ENCODE peak calls at places on chromosomes 12 and 14, in five cellular contexts. D is colonic mucosa; E is GM23338; O is AG04450; N is CD4-positive, alpha-beta T cell. L is an unnamed sample.

GRCh38 chr12:112196476-112196875 is 71.1 kb downstream of the TRAFD1 start:
- DNase-seq in E (no peak), N (no peak), D (no peak), O (no peak), L (no peak)

GRCh38 chr14:56874375-56874774 is 64.1 kb upstream of the OTX2 start:
- DNase-seq in D (peak), N (no peak), O (no peak), E (peak), L (peak)

GRCh38 chr14:77086951-77087350 is 11.1 kb upstream of the CIPC start:
- DNase-seq in D (no peak), O (no peak), N (no peak), E (no peak), L (no peak)

GRCh38 chr14:74599201-74599809 is 12.7 kb downstream of the LTBP2 start:
- DNase-seq in O (no peak), N (no peak), D (no peak), E (no peak), L (no peak)

GRCh38 chr14:91123201-91123600 is 9.3 kb downstream of the DGLUCY start:
- DNase-seq in N (no peak), D (no peak), E (no peak), O (no peak), L (no peak)

GRCh38 chr12:121364657-121365265 is 12.6 kb upstream of the ANAPC5 start:
- DNase-seq in N (no peak), E (no peak), O (no peak), D (no peak), L (no peak)

GRCh38 chr14:98174031-98174430 is 1098.0 kb downstream of the BCL11B start:
- DNase-seq in O (no peak), N (no peak), E (no peak), D (no peak), L (no peak)

GRCh38 chr14:56059054-56059453 is 59.2 kb upstream of the PELI2 start:
- DNase-seq in O (no peak), D (no peak), E (no peak), N (no peak), L (no peak)

GRCh38 chr12:92585106-92585775 is 117.5 kb upstream of the PLEKHG7 start:
- DNase-seq in N (no peak), D (no peak), O (no peak), E (no peak), L (no peak)

GRCh38 chr14:105107781-105108515 is 42.7 kb upstream of the GPR132 start:
- DNase-seq in O (no peak), E (no peak), D (no peak), N (no peak), L (no peak)

GRCh38 chr14:90087433-90087832 is 25.6 kb downstream of the KCNK13 start:
- DNase-seq in E (no peak), D (no peak), O (peak), N (no peak), L (no peak)

GRCh38 chr14:50229646-50230045 is 1.7 kb downstream of the SOS2 start:
- DNase-seq in N (no peak), D (no peak), E (no peak), O (no peak), L (no peak)

GRCh38 chr14:24921903-24922302 is 128.0 kb downstream of the STXBP6 start:
- DNase-seq in E (no peak), D (no peak), O (no peak), N (no peak), L (no peak)

GRCh38 chr14:89669209-89669608 is 252.2 kb upstream of the FOXN3 start:
- DNase-seq in N (no peak), D (no peak), O (no peak), E (no peak), L (no peak)

GRCh38 chr12:70268972-70269371 is 25.7 kb downstream of the CNOT2 start:
- DNase-seq in N (no peak), D (no peak), O (no peak), E (no peak), L (no peak)

GRCh38 chr14:87457727-87458126 is 535.3 kb downstream of the GALC start:
- DNase-seq in N (no peak), E (no peak), D (no peak), O (no peak), L (no peak)

GRCh38 chr12:112121780-112122565 is 3.4 kb upstream of the TRAFD1 start:
- DNase-seq in O (peak), N (no peak), E (peak), D (peak), L (no peak)

GRCh38 chr12:113991224-113992044 is 25.3 kb upstream of the RBM19 start:
- DNase-seq in N (no peak), O (no peak), D (no peak), E (no peak), L (no peak)
- TF ChIP-seq CTCF in N (no peak), O (no peak), D (no peak), E (no peak), L (no peak)

GRCh38 chr12:108731866-108732461 is 646 bp upstream of the CORO1C start:
- DNase-seq in O (peak), E (peak), D (peak), N (peak), L (peak)
- TF ChIP-seq CTCF in O (no peak), E (no peak), D (no peak), N (peak), L (no peak)

DNA sequence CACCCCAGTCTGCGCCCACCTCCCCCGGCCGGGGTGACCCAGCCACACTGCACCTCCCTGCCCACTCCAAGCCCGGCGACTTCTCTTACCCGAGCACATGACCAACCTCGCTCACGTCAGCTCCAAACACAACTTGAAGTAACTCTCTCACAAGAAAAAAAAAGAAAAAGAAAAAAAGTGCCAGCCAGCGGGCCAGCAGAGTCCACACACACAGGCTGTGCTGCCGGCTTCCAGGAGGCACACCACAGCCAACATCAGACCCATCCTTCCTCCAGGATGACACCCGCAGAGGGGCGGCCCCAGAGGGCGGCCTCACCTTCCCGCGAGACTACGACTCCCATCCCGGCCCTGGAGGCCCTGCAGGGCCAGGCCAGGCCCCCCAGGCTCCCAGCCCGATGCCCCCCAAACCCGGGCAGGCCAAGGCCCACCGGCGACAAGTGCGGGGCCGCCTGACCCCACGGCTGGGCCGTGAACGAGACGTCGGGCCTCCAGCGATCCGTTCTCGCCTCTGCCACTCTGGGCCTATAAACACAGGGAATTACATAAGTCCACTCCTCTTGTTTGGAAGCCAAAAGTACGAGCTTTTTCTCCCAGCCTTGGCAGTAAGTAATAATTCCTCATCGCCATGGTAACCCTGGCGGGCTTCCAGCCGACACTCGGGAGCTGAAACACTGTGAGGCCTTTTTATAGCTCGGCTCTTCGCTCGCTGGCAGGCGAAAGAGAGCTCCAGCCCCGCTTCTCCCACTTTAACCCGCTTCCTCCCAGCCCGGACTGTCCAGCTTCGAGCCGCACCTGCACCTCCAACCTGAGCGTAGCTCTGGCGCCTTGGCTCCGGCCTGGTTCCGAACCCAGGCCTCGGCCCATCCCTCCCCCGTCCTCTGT is 49.1 kb downstream of the NCOR2 start:
- DNase-seq in D (peak), O (peak), E (no peak), N (no peak), L (peak)
- TF ChIP-seq CTCF in D (no peak), O (no peak), E (no peak), N (no peak), L (no peak)

DNA sequence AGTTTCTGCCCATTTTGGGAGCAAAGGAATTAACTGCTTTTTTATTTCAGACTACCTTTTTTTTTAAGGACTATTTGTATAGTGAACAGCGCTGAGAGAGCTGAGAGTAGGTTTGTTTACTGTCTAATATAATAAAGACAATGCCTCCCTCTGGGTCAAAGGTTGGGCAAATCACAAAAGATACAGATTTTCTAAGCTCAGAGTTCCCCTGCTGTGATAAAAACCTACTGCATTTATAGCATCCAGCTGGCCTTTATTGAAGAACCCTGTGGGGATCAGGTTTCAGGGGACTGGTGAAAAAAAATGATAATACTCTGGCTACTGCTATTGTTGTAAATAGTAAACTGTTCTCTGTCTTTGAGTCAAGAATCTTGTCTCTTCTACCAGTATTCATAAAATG is 28.7 kb downstream of the CCDC59 start:
- DNase-seq in O (no peak), N (no peak), D (no peak), E (peak), L (no peak)
- TF ChIP-seq CTCF in O (no peak), N (no peak), D (no peak), E (no peak), L (no peak)

GRCh38 chr12:77720258-77720657 is 110.4 kb upstream of the NAV3 start:
- DNase-seq in O (no peak), D (no peak), N (no peak), E (peak), L (peak)
- TF ChIP-seq CTCF in O (peak), D (no peak), N (no peak), E (no peak), L (peak)

DNA sequence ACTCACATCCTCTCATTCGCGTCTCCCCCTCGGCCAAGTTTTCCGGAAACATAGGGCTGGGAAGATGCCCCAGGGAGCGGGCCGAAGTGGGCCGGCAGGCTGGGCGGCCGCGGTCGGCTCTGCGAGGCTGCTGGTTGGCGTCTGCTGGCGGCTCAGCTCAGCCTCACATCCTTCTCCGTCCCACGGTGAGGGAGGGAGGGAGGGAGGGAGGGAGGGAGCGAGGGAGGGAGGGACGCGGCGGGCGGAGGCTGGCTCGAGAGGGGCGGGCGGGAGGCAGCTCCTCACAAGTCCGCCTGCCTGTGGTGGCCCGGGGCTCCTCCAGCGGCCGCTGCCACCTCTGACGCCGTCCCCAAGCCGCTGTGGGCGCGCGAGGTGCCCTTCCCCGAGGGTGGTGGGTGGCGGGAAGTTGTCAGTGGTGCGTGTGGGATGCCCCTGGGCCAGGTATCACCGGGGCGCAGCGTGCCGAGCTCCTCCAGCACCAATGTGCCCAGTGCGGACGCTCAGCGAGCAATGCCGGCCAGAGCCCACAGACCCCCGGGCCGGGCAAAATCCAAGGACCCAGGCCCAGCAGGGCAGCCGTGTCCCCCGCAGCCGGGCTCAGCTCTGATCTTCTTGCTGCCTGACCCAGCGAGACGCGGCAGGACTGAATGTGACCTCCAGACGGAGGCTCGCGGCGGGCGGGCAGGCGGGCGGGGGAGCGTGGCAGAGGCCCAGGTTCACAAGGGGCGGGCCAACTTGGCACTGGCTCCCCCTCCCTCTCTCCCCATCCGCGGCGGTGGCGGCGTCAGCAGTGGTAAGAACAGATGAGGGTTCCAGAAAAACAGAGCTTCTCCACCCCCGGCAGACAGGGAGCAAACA is 94.0 kb downstream of the RFLNA start:
- DNase-seq in E (peak), N (peak), D (peak), O (peak), L (peak)
- TF ChIP-seq CTCF in E (no peak), N (no peak), D (no peak), O (no peak), L (no peak)

GRCh38 chr12:18983854-18984253 is 145.7 kb upstream of the PLEKHA5 start:
- DNase-seq in N (no peak), D (no peak), E (no peak), O (no peak), L (no peak)
- TF ChIP-seq CTCF in N (no peak), D (no peak), E (no peak), O (no peak), L (no peak)

DNA sequence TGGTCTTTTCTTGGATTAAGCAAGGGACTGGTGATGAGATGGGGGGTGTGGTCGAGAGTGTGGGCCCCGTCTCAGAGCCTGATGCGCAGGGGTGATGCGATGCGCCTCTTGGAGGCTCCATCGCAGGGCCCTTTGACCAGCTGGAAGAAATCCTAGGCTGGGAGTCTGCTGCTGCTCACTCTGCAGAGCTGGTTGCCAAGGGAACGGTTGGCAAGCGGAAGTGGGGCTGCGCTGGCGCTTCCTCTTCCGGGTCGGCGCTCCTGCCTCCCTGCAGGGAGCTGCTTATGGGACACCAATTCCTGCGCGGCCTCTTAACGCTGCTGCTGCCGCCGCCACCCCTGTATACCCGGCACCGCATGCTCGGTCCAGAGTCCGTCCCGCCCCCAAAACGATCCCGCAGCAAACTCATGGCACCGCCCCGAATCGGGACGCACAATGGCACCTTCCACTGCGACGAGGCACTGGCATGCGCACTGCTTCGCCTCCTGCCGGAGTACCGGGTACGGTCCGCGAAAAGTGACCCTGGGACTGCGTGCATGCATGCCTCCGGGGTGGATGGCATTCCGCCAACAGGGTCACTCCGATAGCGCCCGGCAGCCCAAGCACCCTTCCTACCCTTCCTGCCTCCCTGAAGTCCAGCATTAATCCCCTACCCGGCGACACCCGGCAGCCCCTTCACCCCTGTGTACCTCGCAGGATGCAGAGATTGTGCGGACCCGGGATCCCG is at the start of gene MYG1:
- DNase-seq in D (peak), O (no peak), E (peak), N (peak), L (peak)
- TF ChIP-seq CTCF in D (no peak), O (peak), E (no peak), N (no peak), L (no peak)

DNA sequence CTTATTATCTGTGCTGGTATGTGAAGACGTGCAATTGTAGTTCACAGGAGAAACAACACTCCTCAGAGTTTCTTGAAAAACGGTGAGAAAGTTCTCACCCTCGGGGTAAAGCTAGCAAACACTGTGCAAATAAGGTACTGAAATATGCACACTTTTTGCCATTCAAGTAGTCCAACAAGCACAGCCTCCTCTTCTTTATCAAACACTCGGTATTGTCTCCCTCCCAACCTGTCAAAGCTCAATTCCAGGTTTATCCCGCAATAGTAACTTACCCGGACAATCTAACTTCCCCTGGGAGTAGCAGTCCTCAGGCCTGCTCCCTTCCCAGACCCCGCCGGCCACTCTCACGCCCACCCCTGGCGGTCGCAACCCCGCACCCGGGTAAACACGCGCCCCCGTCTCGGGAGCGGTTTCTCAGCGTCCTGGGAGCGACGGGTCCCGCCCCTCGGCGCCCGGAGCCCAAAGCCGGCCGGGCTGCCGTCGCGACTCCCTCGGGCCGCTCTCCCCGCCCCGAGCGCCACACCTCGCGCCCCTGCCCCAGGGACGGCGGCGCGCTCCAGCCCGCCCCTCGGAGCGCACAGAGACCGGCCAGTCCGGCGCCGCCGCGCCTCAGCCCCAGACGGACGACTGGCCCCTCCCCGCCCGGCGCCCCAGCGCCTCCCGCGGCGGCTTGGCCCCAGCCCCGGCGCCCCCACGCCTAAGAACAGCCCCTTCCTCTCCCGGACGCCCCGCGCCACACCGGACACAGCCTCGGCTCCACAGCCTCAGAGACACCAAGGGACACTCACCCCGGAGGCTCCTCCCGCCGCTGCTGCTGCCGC is 594 bp downstream of the BTBD7 start:
- DNase-seq in E (peak), N (peak), D (peak), O (no peak), L (peak)
- TF ChIP-seq CTCF in E (no peak), N (no peak), D (no peak), O (no peak), L (no peak)

GRCh38 chr12:74747305-74747704 is 209.7 kb downstream of the ATXN7L3B start:
- DNase-seq in O (no peak), D (no peak), E (peak), N (no peak), L (no peak)
- TF ChIP-seq CTCF in O (peak), D (no peak), E (peak), N (no peak), L (no peak)